ENCODE peak calls at places on chromosomes 1 and 21, in nine cellular contexts. T, P, V, B, U, O, J, X and L are unnamed samples.

GRCh38 chr1:226627924-226628623 is 79.5 kb downstream of the STUM start:
- DNase-seq in T (no peak), P (no peak), V (no peak), B (no peak), U (no peak), O (no peak), J (no peak), X (no peak), L (no peak)

GRCh38 chr1:39995973-39996393 is 41.0 kb downstream of the MFSD2A start:
- DNase-seq in T (no peak), P (no peak), V (no peak), B (no peak), U (no peak), O (no peak), J (no peak), X (no peak), L (no peak)

GRCh38 chr1:224057461-224058199 is 56.3 kb upstream of the FBXO28 start:
- DNase-seq in T (no peak), P (peak), V (no peak), B (no peak), U (no peak), O (no peak), J (no peak), X (no peak), L (no peak)

GRCh38 chr1:204410764-204411450 is 710 bp downstream of the PPP1R15B start:
- DNase-seq in T (no peak), P (no peak), V (peak), B (no peak), U (peak), O (no peak), J (peak), X (peak), L (peak)

GRCh38 chr1:20727746-20728316 is 4.7 kb downstream of the SH2D5 start:
- DNase-seq in T (no peak), P (no peak), V (no peak), B (no peak), U (no peak), O (no peak), J (no peak), X (no peak), L (no peak)

GRCh38 chr1:241606544-241606943 is 33.6 kb downstream of the CHML start:
- DNase-seq in T (no peak), P (no peak), V (no peak), B (no peak), U (no peak), O (no peak), J (no peak), X (peak), L (no peak)

GRCh38 chr1:55589656-55590297 is 374.6 kb upstream of the USP24 start:
- DNase-seq in T (peak), P (peak), V (no peak), B (no peak), U (no peak), O (no peak), J (peak), X (peak), L (no peak)

GRCh38 chr21:37873655-37874054 is 42.6 kb downstream of the KCNJ6 start:
- DNase-seq in T (no peak), P (no peak), V (no peak), B (no peak), U (no peak), O (no peak), J (no peak), X (no peak), L (no peak)

GRCh38 chr1:63611231-63611630 is 18.0 kb downstream of the PGM1 start:
- DNase-seq in T (no peak), P (no peak), V (no peak), B (no peak), U (no peak), O (no peak), J (no peak), X (no peak), L (no peak)

GRCh38 chr1:100036718-100037664 is 67.2 kb downstream of the SLC35A3 start:
- DNase-seq in T (no peak), P (no peak), V (no peak), B (no peak), U (no peak), O (no peak), J (peak), X (peak), L (no peak)

GRCh38 chr1:28577052-28577678 is 14.9 kb upstream of the RAB42 start:
- DNase-seq in T (no peak), P (no peak), V (no peak), B (no peak), U (no peak), O (no peak), J (peak), X (no peak), L (no peak)

GRCh38 chr1:181097242-181097641 is 8.7 kb downstream of the IER5 start:
- DNase-seq in T (no peak), P (no peak), V (no peak), B (no peak), U (no peak), O (no peak), J (peak), X (no peak), L (no peak)

GRCh38 chr1:56910441-56910985 is 55.3 kb downstream of the C8B start:
- DNase-seq in T (no peak), P (no peak), V (no peak), B (no peak), U (no peak), O (no peak), J (no peak), X (no peak), L (no peak)

GRCh38 chr1:107404756-107405155 is 263.9 kb downstream of the NTNG1 start:
- DNase-seq in T (no peak), P (no peak), V (no peak), B (no peak), U (no peak), O (no peak), J (peak), X (peak), L (no peak)

GRCh38 chr1:48329489-48329888 is 107.0 kb downstream of the SLC5A9 start:
- DNase-seq in T (no peak), P (no peak), V (no peak), B (no peak), U (no peak), O (no peak), J (no peak), X (no peak), L (no peak)

GRCh38 chr1:192973988-192974387 is 85.2 kb downstream of the UCHL5 start:
- DNase-seq in T (no peak), P (no peak), V (no peak), B (no peak), U (no peak), O (no peak), J (no peak), X (no peak), L (no peak)

GRCh38 chr1:243748706-243749283 is 101.2 kb downstream of the AKT3 start:
- DNase-seq in T (peak), P (no peak), V (no peak), B (no peak), U (no peak), O (no peak), J (peak), X (peak), L (no peak)

GRCh38 chr21:25791321-25791720 is 56.5 kb downstream of the GABPA start:
- DNase-seq in T (no peak), P (no peak), V (no peak), B (no peak), U (no peak), O (no peak), J (no peak), X (no peak), L (no peak)

GRCh38 chr1:220892086-220892376 is 12.8 kb downstream of the HLX start:
- DNase-seq in T (no peak), P (no peak), V (no peak), B (no peak), U (no peak), O (no peak), J (no peak), X (no peak), L (no peak)

GRCh38 chr1:150150511-150151021 is 850 bp downstream of the PLEKHO1 start:
- DNase-seq in T (no peak), P (no peak), V (peak), B (peak), U (no peak), O (no peak), J (no peak), X (no peak), L (no peak)

GRCh38 chr1:93817819-93818569 is 61.0 kb downstream of the DNTTIP2 start:
- DNase-seq in T (no peak), P (peak), V (no peak), B (no peak), U (peak), O (no peak), J (no peak), X (no peak), L (no peak)
- TF ChIP-seq CTCF in T (no peak), P (no peak), V (no peak), B (no peak), U (no peak), O (no peak), J (no peak), X (no peak), L (no peak)

GRCh38 chr1:25697426-25698220 is 81.0 kb downstream of the MAN1C1 start:
- DNase-seq in T (no peak), P (no peak), V (no peak), B (no peak), U (peak), O (no peak), J (no peak), X (no peak), L (no peak)
- TF ChIP-seq CTCF in T (no peak), P (peak), V (no peak), B (no peak), U (no peak), O (no peak), J (no peak), X (no peak), L (no peak)

DNA sequence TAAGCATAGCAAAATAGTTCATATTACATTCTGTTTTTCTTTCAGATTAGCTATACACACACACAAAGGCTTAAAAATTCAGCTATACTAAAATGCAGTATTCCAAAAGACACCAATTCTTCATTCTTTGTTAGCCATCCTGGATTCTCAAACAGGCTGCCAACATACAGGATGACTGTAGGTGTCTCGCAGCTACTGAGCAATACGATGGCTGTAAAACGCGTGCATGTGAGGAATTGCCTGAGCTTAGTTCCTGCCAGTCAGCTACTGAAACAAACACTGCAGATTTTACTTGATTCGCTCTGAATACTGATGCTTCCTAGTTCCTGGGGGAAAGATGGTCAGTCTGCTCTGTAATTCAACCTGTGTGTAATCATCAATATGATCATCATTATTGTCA is 24.7 kb upstream of the HMGN1 start:
- DNase-seq in T (no peak), P (no peak), V (peak), B (no peak), U (no peak), O (no peak), J (peak), X (peak), L (no peak)
- TF ChIP-seq CTCF in T (peak), P (peak), V (no peak), B (peak), U (no peak), O (peak), J (peak), X (peak), L (peak)

GRCh38 chr1:175207971-175208370 is 15.4 kb upstream of the KIAA0040 start:
- DNase-seq in T (no peak), P (no peak), V (no peak), B (no peak), U (no peak), O (no peak), J (no peak), X (no peak), L (no peak)
- TF ChIP-seq CTCF in T (no peak), P (no peak), V (no peak), B (no peak), U (no peak), O (no peak), J (no peak), X (no peak), L (no peak)

DNA sequence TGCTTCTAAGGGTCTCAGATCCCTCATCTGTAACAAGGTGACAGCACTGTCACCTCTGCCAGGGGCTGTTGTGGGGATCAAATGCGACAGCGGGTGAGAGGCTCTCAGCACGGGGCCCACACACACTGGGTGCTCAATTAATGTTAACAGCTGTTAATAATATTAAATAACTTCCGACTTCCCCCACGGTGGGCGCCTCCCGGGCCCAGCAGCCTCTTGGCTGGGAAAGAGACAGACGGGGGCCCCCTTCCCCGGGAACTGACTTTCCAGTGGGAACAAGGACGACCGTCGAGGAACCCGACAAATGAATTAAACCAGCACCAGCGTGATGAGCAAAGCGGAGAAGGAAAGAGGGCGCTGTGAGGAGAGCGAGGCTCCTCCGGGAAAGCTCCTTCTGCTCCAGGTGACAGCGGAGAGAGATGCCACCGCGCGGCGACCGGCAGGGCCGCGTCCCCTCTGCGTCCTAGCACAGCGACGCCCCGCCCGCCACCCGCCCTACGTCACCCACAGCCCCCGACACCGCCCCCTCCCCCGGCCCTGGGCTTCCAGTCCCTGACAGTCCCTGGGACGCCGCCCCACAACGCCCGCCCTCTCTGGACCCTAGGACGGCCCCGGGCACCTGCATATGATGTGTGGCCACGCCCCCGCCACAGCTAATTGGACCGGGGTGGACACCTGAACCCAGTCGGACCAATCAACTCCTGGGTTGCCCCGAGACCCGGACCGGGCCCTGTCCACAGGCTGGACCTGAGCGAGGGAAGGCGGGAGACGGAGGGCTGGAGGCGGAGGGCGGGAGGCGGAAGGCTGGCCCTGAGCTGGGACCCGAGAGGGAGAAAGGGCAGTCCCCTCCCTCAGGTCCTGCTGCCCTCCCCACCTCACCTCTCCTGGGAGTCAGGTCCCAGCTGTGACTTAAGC is 38.2 kb downstream of the MATN1 start:
- DNase-seq in T (no peak), P (no peak), V (peak), B (peak), U (no peak), O (peak), J (no peak), X (no peak), L (no peak)
- TF ChIP-seq CTCF in T (no peak), P (no peak), V (no peak), B (peak), U (no peak), O (peak), J (no peak), X (no peak), L (no peak)

DNA sequence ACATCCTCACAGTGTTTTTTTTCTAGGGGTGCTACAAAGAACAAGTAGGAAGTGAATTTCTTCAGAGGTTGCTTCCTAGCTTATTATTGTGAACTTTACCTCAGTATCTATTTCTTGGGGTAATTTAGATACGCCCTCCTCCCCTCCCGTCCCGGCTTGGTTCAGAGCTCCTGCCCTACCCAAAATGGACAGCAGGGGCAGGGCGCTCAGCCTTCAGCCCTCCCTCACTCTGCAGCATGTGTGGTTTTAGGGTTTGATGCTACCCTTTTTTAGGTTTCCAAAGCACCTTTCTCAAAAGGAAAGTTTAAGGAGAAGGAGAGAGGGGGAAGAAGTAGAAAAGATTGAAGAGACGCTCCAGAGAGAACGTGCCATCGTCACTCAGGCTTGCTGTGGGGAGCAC is 16.9 kb upstream of the POGK start:
- DNase-seq in T (no peak), P (no peak), V (no peak), B (no peak), U (no peak), O (no peak), J (no peak), X (no peak), L (no peak)
- TF ChIP-seq CTCF in T (peak), P (peak), V (peak), B (peak), U (no peak), O (no peak), J (peak), X (peak), L (peak)

DNA sequence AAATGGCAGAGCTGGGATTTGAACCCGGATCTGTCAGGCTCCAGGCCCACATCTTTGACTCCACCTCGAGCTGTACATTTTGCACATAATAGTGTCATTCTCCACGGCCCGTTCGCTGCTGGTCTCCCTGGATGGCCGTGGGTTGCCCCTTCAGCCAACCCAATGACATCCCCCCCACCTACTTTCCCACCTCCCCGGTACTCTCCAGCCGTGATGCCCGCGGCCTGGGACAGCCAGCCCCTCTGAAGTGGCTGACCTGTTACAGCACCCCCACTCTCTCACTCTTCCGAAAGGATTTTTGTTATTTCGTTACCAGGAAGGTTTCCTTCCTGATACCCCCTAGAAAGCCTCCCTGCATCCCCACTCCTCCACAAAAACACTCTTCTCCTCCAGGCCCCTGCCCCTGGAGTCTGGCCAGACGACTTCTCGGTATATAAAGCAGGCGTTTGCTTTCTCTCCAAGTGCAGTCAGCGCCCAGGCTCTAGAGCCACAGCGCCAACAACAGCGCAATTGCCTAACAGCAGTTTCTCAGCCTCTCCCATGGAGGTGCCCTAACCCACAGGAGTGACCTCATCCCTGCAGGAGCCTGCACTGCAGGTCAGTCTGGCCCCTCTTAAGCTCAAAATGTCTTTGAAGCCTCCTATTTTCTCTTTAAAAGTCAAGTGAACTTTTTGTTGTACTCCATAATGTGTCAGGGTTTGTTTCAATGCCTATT is 14.5 kb upstream of the GJB5 start:
- DNase-seq in T (no peak), P (no peak), V (no peak), B (no peak), U (no peak), O (peak), J (no peak), X (peak), L (no peak)
- TF ChIP-seq CTCF in T (no peak), P (no peak), V (no peak), B (peak), U (no peak), O (no peak), J (no peak), X (no peak), L (no peak)